ENCODE peak calls at places on chromosomes 2 and 18, in seven cellular contexts. E, H, Y, M, P, Q and V are unnamed samples.

GRCh38 chr2:78676921-78677696 is 348.4 kb upstream of the REG3G start:
- DNase-seq in H (peak; percentile 20), P (no peak), M (peak; percentile 19), Y (no peak), E (no peak), Q (no peak), V (no peak)

GRCh38 chr2:71477231-71477681 is 23.9 kb downstream of the DYSF start:
- DNase-seq in Y (no peak), H (no peak), Q (no peak), P (no peak), E (no peak), M (no peak), V (no peak)

GRCh38 chr2:69993048-69993565 is 31.7 kb upstream of the ASPRV1 start:
- DNase-seq in Q (no peak), E (no peak), M (no peak), P (no peak), Y (no peak), H (no peak), V (no peak)

GRCh38 chr2:129857200-129857599 is 122.3 kb upstream of the RAB6C start:
- DNase-seq in P (no peak), Q (no peak), E (no peak), M (no peak), Y (no peak), H (no peak), V (peak; percentile 68)

GRCh38 chr2:137173514-137173913 is 408.2 kb downstream of the THSD7B start:
- DNase-seq in E (no peak), P (peak; percentile 58), Q (no peak), H (peak; percentile 14), Y (no peak), M (no peak), V (peak; percentile 7)

GRCh38 chr2:98040331-98040939 is 44.7 kb upstream of the TMEM131 start:
- DNase-seq in Y (no peak), M (no peak), Q (peak; percentile 27), P (no peak), H (no peak), E (no peak), V (no peak)

GRCh38 chr18:9474103-9474982 is 970 bp upstream of the RALBP1 start:
- DNase-seq in Y (peak; percentile 81), M (no peak), H (peak; percentile 66), P (no peak), E (peak; percentile 72), Q (peak; percentile 48), V (no peak)

GRCh38 chr18:77132369-77133050 is at the start of gene MBP:
- DNase-seq in M (no peak), E (no peak), Q (peak; percentile 91), P (no peak), H (no peak), Y (peak; percentile 60), V (peak; percentile 30)

GRCh38 chr2:11703700-11704099 is 33.7 kb upstream of the NTSR2 start:
- DNase-seq in P (no peak), M (no peak), E (no peak), H (no peak), Y (no peak), Q (no peak), V (no peak)

GRCh38 chr2:23596316-23596885 is 211.4 kb downstream of the KLHL29 start:
- DNase-seq in H (no peak), Q (no peak), M (no peak), Y (no peak), P (no peak), E (no peak), V (no peak)

GRCh38 chr2:23597687-23598086 is 212.7 kb downstream of the KLHL29 start:
- DNase-seq in M (no peak), H (no peak), P (no peak), E (no peak), Y (no peak), Q (no peak), V (no peak)

GRCh38 chr2:23595021-23595420 is 210.0 kb downstream of the KLHL29 start:
- DNase-seq in Q (no peak), P (no peak), H (no peak), M (no peak), Y (no peak), E (no peak), V (no peak)

GRCh38 chr2:23594079-23594494 is 209.1 kb downstream of the KLHL29 start:
- DNase-seq in H (no peak), M (no peak), E (no peak), P (no peak), Y (peak; percentile 59), Q (no peak), V (no peak)

GRCh38 chr2:23595601-23596251 is 210.7 kb downstream of the KLHL29 start:
- DNase-seq in P (no peak), E (no peak), M (no peak), Q (no peak), H (peak; percentile 45), Y (no peak), V (no peak)
- TF ChIP-seq JUND in P (no peak), E (no peak), M (no peak), Q (no peak), H (no peak), Y (no peak), V (no peak)

GRCh38 chr2:46340740-46341420 is 43.7 kb downstream of the EPAS1 start:
- DNase-seq in Y (no peak), H (no peak), P (no peak), M (peak; percentile 59), E (no peak), Q (no peak), V (no peak)
- TF ChIP-seq JUND in Y (no peak), H (no peak), P (no peak), M (no peak), E (no peak), Q (no peak), V (no peak)

DNA sequence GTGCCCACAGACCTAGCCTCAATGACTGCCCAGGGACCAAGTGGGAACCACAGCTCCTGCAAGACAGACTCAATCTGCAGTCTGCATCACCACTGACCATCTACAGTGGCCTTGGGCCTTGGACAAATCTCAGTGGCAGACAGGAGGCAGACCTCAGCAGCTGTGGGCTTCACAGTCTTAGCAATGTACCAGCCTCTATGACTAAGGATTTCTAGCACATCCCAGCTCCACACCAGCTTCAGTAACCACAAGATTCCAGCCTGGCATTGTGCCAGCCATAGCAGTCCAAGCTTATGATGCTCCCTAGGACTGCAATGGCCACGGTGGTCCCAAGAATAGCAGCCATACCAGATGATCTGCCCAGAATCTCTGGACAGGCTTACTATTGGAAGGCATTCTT is 19.6 kb upstream of the WDR75 start:
- DNase-seq in E (no peak), Y (no peak), H (no peak), Q (no peak), P (no peak), M (no peak), V (no peak)
- TF ChIP-seq JUND in E (no peak), Y (no peak), H (no peak), Q (no peak), P (no peak), M (no peak), V (no peak)

DNA sequence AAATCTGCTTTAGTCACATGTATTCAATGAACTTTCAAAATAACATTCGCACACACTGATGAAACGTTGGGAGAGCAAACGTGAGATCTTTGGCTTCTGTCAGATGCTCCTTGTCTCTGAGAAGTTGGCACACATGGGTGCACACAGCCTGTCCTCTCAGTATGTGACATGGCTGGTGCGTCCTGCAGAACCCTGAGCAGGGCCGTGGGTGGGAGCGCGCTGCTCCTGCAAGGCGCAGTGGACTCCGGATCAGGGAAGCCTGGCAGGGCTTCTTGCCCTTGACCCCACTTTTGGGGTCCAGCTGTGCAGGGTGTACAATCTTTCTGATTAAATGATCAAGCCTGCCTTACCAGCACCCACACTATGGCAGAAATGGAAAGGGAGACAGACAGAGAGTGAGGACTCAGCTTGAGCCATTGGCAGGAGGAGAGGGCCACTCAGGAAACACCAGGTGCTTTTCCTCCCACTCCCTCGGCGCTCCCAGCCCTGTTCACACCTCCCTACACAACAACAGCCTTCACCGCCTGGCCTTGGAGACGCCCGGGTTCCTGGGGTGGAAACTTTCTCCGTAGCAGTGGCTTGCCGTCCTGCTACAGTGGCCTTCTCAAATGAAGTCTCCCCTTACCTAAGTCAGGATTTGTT is 108.4 kb upstream of the SNTG2 start:
- DNase-seq in H (no peak), Q (peak; percentile 39), P (no peak), E (no peak), M (no peak), Y (no peak), V (no peak)
- TF ChIP-seq JUND in H (no peak), Q (no peak), P (no peak), E (no peak), M (no peak), Y (no peak), V (no peak)

DNA sequence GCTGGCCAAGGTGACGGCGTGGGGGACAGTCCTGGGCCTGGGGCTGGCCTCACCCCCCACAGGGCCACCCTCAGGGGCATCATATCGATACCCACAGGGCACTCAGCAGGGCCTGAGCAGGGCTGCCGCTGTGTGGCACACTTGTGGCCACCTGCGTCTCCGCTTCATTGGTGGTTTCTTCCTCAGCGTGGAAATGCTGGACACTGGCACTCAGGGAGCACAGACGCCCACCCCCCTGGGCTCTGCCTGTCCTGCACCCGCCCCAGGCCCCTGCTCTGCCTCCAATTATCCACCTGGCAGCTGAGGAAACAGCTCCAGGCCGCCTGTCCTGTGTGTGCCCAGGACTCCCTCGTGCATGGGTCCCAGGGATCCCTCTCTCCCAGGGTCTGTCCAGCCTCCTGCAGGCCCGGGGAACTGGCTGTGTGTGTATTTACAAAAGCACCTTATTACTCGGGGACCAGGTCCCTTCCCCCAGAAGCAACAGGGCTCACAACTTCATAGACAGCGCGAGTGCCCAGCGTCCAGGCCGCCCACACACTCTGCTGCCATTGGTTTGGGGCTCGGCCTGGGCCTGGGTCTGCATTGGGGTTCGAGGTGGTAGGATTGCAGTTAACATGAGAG is 13.1 kb downstream of the CROCC2 start:
- DNase-seq in M (no peak), P (no peak), H (no peak), Y (peak; percentile 34), Q (peak; percentile 44), E (no peak), V (no peak)
- TF ChIP-seq JUND in M (no peak), P (no peak), H (no peak), Y (no peak), Q (no peak), E (no peak), V (no peak)

GRCh38 chr18:59560556-59560955 is 136.7 kb downstream of the CCBE1 start:
- DNase-seq in P (no peak), H (no peak), E (no peak), M (no peak), Y (no peak), Q (no peak), V (no peak)
- TF ChIP-seq JUND in P (no peak), H (no peak), E (no peak), M (no peak), Y (no peak), Q (no peak), V (no peak)